ENCODE peak calls at places on chromosomes 6 and 20, in seven cellular contexts. A is OCI-LY7, N is astrocyte, M is HepG2, V is neuronal stem cell, R is A549, I is fibroblast of lung. O is an unnamed sample.

GRCh38 chr6:149515494-149515893 is 30.3 kb downstream of the PPIL4 start:
- DNase-seq in A (no peak), N (no peak), M (no peak), V (no peak), R (no peak), I (no peak), O (no peak)

GRCh38 chr6:14464049-14464448 is 346.5 kb downstream of the CD83 start:
- DNase-seq in A (no peak), N (no peak), M (no peak), V (no peak), R (no peak), I (peak), O (no peak)

GRCh38 chr6:89348372-89348771 is 4.2 kb downstream of the UBE2J1 start:
- DNase-seq in A (no peak), N (peak), M (no peak), V (no peak), R (no peak), I (no peak), O (no peak)

GRCh38 chr6:111057074-111057752 is 30.1 kb upstream of the SLC16A10 start:
- DNase-seq in A (peak), N (peak), M (peak), V (peak), R (peak), I (peak), O (no peak)

GRCh38 chr6:87789198-87789899 is 87.3 kb upstream of the AKIRIN2 start:
- DNase-seq in A (no peak), N (peak), M (peak), V (no peak), R (peak), I (peak), O (peak)

GRCh38 chr6:100171533-100172321 is 177.7 kb upstream of the MCHR2 start:
- DNase-seq in A (no peak), N (peak), M (no peak), V (no peak), R (no peak), I (no peak), O (no peak)

GRCh38 chr6:10315631-10316145 is 99.2 kb downstream of the TFAP2A start:
- DNase-seq in A (no peak), N (no peak), M (no peak), V (no peak), R (no peak), I (no peak), O (no peak)

GRCh38 chr20:47543006-47543431 is 41.3 kb downstream of the NCOA3 start:
- DNase-seq in A (no peak), N (peak), M (no peak), V (no peak), R (no peak), I (no peak), O (no peak)

GRCh38 chr6:44800171-44800671 is 412.7 kb downstream of the CDC5L start:
- DNase-seq in A (no peak), N (peak), M (peak), V (no peak), R (peak), I (peak), O (no peak)

GRCh38 chr20:1897965-1898464 is 2.8 kb downstream of the SIRPA start:
- DNase-seq in A (peak), N (no peak), M (no peak), V (no peak), R (no peak), I (no peak), O (no peak)

DNA sequence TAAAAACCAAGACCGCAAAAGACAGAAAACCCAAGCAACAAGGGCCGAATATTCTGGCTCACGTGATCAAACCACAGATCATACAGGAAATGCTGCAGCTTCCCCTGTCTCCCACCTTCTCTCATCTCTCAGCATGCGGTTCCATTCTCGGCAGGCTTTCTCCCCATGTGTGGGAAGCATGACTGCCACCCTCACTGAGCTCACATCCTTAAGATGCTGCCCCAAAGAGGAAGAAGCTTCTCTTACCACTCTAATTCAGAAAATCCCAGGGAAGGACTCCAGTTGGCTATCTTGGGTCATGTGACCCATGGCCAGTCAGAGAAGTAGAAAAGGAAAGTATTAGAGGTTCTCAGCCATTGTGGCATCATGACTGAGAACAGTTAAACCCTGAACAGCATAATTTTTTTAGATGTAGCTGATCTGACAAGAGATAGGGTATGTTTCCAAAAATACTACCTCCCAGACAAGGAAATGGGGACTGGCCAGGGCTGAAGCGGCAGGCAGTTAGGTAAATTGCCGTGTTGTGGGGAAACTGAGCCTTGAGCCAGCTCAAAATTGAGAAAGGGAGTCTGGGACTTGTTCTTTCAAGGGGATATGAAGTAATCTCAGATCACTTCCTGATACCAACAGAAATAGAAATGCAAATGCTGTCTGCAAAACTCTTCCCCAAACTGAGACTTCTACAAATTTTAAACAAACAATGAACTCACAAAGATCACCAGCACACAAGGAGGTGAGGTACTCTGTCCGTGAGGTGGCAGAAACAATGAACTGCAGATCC is 37.1 kb upstream of the GRM4 start:
- DNase-seq in A (peak), N (no peak), M (no peak), V (no peak), R (no peak), I (no peak), O (no peak)
- H3K4me2 ChIP-seq in A (peak), N (no peak), M (no peak), V (no peak), R (no peak), I (no peak), O (no peak)

GRCh38 chr6:36493859-36494258 is 51.1 kb downstream of the KCTD20 start:
- DNase-seq in A (no peak), N (no peak), M (peak), V (peak), R (no peak), I (no peak), O (peak)
- H3K27ac ChIP-seq in A (no peak), N (no peak), M (peak), V (no peak), R (no peak), I (no peak), O (peak)

DNA sequence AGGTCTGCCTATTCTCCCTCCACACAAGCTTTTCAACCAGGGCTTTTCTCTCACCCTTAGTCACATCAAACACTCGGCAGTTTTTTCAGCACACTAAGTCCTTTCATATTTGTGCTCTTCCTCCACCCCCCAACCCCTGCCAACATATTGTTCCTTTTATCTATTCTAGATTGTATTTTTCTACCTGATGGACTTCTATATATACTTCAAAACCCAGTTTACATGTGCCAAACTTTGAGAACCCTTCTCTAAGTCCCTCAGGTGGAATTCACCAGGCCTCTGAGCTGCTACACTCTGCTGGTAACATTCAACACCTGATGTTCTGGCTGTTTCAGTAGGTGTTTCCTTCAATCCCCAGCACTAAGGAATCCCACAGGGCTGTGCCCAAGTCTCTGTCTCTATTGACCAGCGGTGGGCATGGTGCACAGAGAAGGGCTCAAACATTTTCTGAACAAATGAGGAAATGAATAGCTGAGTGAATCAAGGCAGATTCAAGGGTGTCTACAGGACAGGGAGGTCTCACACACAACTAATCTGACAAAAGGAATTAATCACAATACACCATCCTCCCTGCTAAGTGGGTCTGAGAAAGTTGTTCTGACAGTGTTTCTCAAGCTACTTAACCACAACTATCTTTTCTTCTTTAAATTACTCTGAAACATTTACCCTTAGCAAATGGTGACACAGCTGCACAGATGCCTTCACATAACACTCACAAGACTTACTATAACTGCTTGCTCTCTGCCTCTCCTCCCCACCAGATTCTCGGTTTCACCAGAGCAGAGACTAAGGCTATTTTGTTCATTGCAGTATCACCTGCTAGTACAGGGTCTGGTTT is 166.5 kb downstream of the TSHZ2 start:
- DNase-seq in A (peak), N (no peak), M (no peak), V (no peak), R (no peak), I (no peak), O (no peak)
- H3K4me2 ChIP-seq in A (peak), N (no peak), M (no peak), V (no peak), R (no peak), I (no peak), O (no peak)

GRCh38 chr20:31341470-31341869 is 26.9 kb upstream of the DEFB118 start:
- DNase-seq in A (no peak), N (no peak), M (no peak), V (no peak), R (no peak), I (no peak), O (no peak)
- H3K27ac ChIP-seq in A (no peak), N (no peak), M (no peak), V (no peak), R (no peak), I (no peak), O (no peak)

GRCh38 chr20:60057866-60058807 is 99.9 kb downstream of the CDH26 start:
- DNase-seq in A (peak), N (peak), M (no peak), V (peak), R (no peak), I (peak), O (no peak)
- H3K4me2 ChIP-seq in A (no peak), N (peak), M (no peak), V (no peak), R (peak), I (no peak), O (peak)

DNA sequence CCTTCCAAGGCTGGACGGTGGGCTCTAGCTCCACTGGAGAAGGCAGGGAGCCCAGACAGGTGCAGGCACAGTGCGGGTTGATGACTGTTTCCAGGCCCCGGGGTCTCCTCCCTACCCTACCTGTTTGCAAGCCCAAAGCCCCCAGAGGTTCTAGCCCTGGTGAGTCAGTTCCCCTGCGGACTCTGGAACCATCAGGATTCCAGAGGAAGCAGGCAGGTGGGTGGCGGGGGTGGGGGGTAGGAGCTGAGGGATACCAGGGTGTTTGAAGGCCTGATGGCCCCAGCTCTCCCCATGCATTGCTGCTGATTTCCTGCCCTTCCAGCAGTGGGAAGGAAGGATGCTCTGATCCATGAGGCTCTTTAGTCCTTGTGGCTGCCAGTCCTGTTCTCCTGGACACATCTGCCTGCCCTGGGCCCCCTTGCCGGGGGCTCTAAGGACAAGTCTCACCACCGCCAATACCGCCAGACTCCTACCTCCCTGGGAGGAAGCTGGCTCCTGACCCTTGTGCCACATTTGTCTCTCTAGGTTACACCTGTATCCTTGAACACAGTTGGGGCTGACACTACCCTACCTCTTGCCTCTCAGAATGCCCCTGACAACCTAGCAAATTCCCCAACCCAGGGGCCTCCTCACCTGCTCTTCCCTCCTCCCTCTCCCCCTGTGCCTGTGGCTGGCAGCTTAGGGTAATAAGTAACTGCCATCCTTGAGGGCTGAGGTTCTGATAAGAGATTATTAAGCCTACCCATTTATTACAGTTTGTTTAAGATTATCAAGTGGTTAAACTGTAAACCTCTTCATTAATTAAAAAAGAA is 21.6 kb downstream of the KCNK5 start:
- DNase-seq in A (no peak), N (no peak), M (no peak), V (no peak), R (no peak), I (no peak), O (no peak)
- H3K27ac ChIP-seq in A (no peak), N (no peak), M (no peak), V (no peak), R (peak), I (no peak), O (peak)

GRCh38 chr20:58078741-58079522 is 149.5 kb downstream of the ANKRD60 start:
- DNase-seq in A (no peak), N (peak), M (no peak), V (no peak), R (no peak), I (peak), O (no peak)
- H3K4me2 ChIP-seq in A (no peak), N (peak), M (no peak), V (no peak), R (no peak), I (no peak), O (no peak)